ENCODE peak calls at places on chromosomes 3 and 15, in four cellular contexts. One of them, this sample, is unnamed.

GRCh38 chr15:46961795-46962194 is 755.5 kb upstream of the SEMA6D start:
- DNase-seq in K562: no peak
- DNase-seq in HepG2: no peak
- DNase-seq in SK-N-SH: peak
- DNase-seq in this sample: no peak

GRCh38 chr15:66946578-66947164 is 118.7 kb upstream of the SMAD3 start:
- DNase-seq in HepG2: peak
- DNase-seq in SK-N-SH: peak
- DNase-seq in K562: peak
- DNase-seq in this sample: peak

GRCh38 chr3:70980646-70981031 is 602.9 kb downstream of the FOXP1 start:
- DNase-seq in HepG2: no peak
- DNase-seq in K562: no peak
- DNase-seq in SK-N-SH: no peak
- DNase-seq in this sample: no peak

GRCh38 chr3:130759692-130760338 is 13.2 kb upstream of the PIK3R4 start:
- DNase-seq in K562: peak
- DNase-seq in HepG2: peak
- DNase-seq in SK-N-SH: peak
- DNase-seq in this sample: peak

GRCh38 chr15:38945551-38946298 is 381.1 kb upstream of the RASGRP1 start:
- DNase-seq in HepG2: no peak
- DNase-seq in SK-N-SH: no peak
- DNase-seq in K562: no peak
- DNase-seq in this sample: no peak

GRCh38 chr3:156513619-156514018 is 41.3 kb downstream of the SSR3 start:
- DNase-seq in HepG2: peak
- DNase-seq in SK-N-SH: no peak
- DNase-seq in K562: no peak
- DNase-seq in this sample: no peak

GRCh38 chr15:79122943-79123342 is 32.4 kb upstream of the RASGRF1 start:
- DNase-seq in K562: no peak
- DNase-seq in HepG2: no peak
- DNase-seq in SK-N-SH: no peak
- DNase-seq in this sample: no peak

GRCh38 chr3:52554026-52554755 is 17.8 kb downstream of the UQCC5 start:
- DNase-seq in K562: no peak
- DNase-seq in SK-N-SH: no peak
- DNase-seq in HepG2: no peak
- DNase-seq in this sample: no peak

GRCh38 chr15:89023311-89023961 is 64.8 kb upstream of the ABHD2 start:
- DNase-seq in SK-N-SH: no peak
- DNase-seq in HepG2: no peak
- DNase-seq in K562: no peak
- DNase-seq in this sample: no peak

GRCh38 chr3:107956991-107957467 is 133.8 kb downstream of the CD47 start:
- DNase-seq in HepG2: no peak
- DNase-seq in K562: no peak
- DNase-seq in SK-N-SH: peak
- DNase-seq in this sample: no peak

GRCh38 chr3:128623762-128624176 is 26.8 kb downstream of the RPN1 start:
- DNase-seq in HepG2: no peak
- DNase-seq in K562: no peak
- DNase-seq in SK-N-SH: no peak
- DNase-seq in this sample: no peak

GRCh38 chr15:63052961-63053698 is 10.6 kb downstream of the TPM1 start:
- DNase-seq in SK-N-SH: peak
- DNase-seq in HepG2: peak
- DNase-seq in K562: no peak
- DNase-seq in this sample: no peak

GRCh38 chr3:71723452-71724170 is 1.6 kb downstream of the EIF4E3 start:
- DNase-seq in SK-N-SH: no peak
- DNase-seq in HepG2: no peak
- DNase-seq in K562: no peak
- DNase-seq in this sample: no peak

GRCh38 chr15:64274541-64274940 is 81.4 kb downstream of the CSNK1G1 start:
- DNase-seq in SK-N-SH: no peak
- DNase-seq in HepG2: no peak
- DNase-seq in K562: no peak
- DNase-seq in this sample: no peak

GRCh38 chr3:49461443-49462171 is 8.5 kb upstream of the DAG1 start:
- DNase-seq in HepG2: no peak
- DNase-seq in SK-N-SH: no peak
- DNase-seq in K562: peak
- DNase-seq in this sample: peak

GRCh38 chr3:117399311-117400068 is 689.9 kb downstream of the TUSC7 start:
- DNase-seq in HepG2: no peak
- DNase-seq in SK-N-SH: no peak
- DNase-seq in K562: no peak
- DNase-seq in this sample: no peak

GRCh38 chr15:90414408-90415028 is 26.5 kb downstream of the IQGAP1 start:
- DNase-seq in HepG2: no peak
- DNase-seq in K562: no peak
- DNase-seq in SK-N-SH: no peak
- DNase-seq in this sample: no peak

GRCh38 chr3:102537122-102537521 is 102.3 kb downstream of the ZPLD1 start:
- DNase-seq in SK-N-SH: no peak
- DNase-seq in HepG2: no peak
- DNase-seq in K562: no peak
- DNase-seq in this sample: no peak

GRCh38 chr3:46921871-46922271 is 44.4 kb downstream of the PTH1R start:
- DNase-seq in K562: no peak
- DNase-seq in SK-N-SH: no peak
- DNase-seq in HepG2: no peak
- DNase-seq in this sample: no peak

GRCh38 chr15:33068531-33068990 is 126.0 kb downstream of the FMN1 start:
- DNase-seq in HepG2: peak
- DNase-seq in K562: no peak
- DNase-seq in SK-N-SH: peak
- DNase-seq in this sample: no peak

GRCh38 chr3:50890688-50891344 is 216.1 kb downstream of the DOCK3 start:
- DNase-seq in K562: no peak
- DNase-seq in SK-N-SH: no peak
- DNase-seq in HepG2: no peak
- DNase-seq in this sample: no peak

GRCh38 chr3:11140054-11140712 is 14.1 kb upstream of the HRH1 start:
- DNase-seq in SK-N-SH: no peak
- DNase-seq in K562: no peak
- DNase-seq in HepG2: no peak
- DNase-seq in this sample: no peak

GRCh38 chr3:66423791-66424190 is 77.0 kb downstream of the LRIG1 start:
- DNase-seq in K562: no peak
- DNase-seq in HepG2: no peak
- DNase-seq in SK-N-SH: no peak
- DNase-seq in this sample: no peak

GRCh38 chr15:73951044-73951561 is 24.8 kb downstream of the LOXL1 start:
- DNase-seq in K562: peak
- DNase-seq in HepG2: peak
- DNase-seq in SK-N-SH: peak
- DNase-seq in this sample: peak

GRCh38 chr15:52050416-52050815 is 31.4 kb downstream of the MAPK6 start:
- DNase-seq in K562: no peak
- DNase-seq in SK-N-SH: no peak
- DNase-seq in HepG2: no peak
- DNase-seq in this sample: no peak

GRCh38 chr3:56878046-56878445 is 76.3 kb upstream of the ARHGEF3 start:
- DNase-seq in K562: no peak
- DNase-seq in HepG2: no peak
- DNase-seq in SK-N-SH: no peak
- DNase-seq in this sample: no peak

GRCh38 chr3:135970500-135971116 is 5.1 kb downstream of the PPP2R3A start:
- DNase-seq in HepG2: no peak
- DNase-seq in SK-N-SH: no peak
- DNase-seq in K562: no peak
- DNase-seq in this sample: no peak

GRCh38 chr3:159418571-159419526 is 569.8 kb upstream of the IL12A start:
- DNase-seq in SK-N-SH: no peak
- DNase-seq in K562: no peak
- DNase-seq in HepG2: no peak
- DNase-seq in this sample: no peak

GRCh38 chr15:87743557-87743956 is 513.0 kb downstream of the NTRK3 start:
- DNase-seq in SK-N-SH: no peak
- DNase-seq in HepG2: no peak
- DNase-seq in K562: no peak
- DNase-seq in this sample: no peak

GRCh38 chr3:113002033-113002432 is 11.2 kb downstream of the GTPBP8 start:
- DNase-seq in SK-N-SH: no peak
- DNase-seq in HepG2: no peak
- DNase-seq in K562: no peak
- DNase-seq in this sample: no peak

GRCh38 chr3:157913751-157914150 is 192.5 kb downstream of the SHOX2 start:
- DNase-seq in HepG2: no peak
- DNase-seq in SK-N-SH: no peak
- DNase-seq in K562: no peak
- DNase-seq in this sample: no peak

GRCh38 chr15:58611731-58612676 is 137.5 kb downstream of the ADAM10 start:
- DNase-seq in K562: no peak
- DNase-seq in SK-N-SH: no peak
- DNase-seq in HepG2: no peak
- DNase-seq in this sample: no peak

GRCh38 chr3:70097084-70097483 is 97.6 kb downstream of the SAMMSON start:
- DNase-seq in HepG2: no peak
- DNase-seq in SK-N-SH: no peak
- DNase-seq in K562: no peak
- DNase-seq in this sample: no peak

GRCh38 chr3:16741103-16741758 is 136.0 kb upstream of the DAZL start:
- DNase-seq in SK-N-SH: no peak
- DNase-seq in K562: no peak
- DNase-seq in HepG2: no peak
- DNase-seq in this sample: no peak

GRCh38 chr15:62564889-62565288 is 399.8 kb upstream of the C2CD4B start:
- DNase-seq in SK-N-SH: peak
- DNase-seq in HepG2: no peak
- DNase-seq in K562: no peak
- DNase-seq in this sample: no peak

DNA sequence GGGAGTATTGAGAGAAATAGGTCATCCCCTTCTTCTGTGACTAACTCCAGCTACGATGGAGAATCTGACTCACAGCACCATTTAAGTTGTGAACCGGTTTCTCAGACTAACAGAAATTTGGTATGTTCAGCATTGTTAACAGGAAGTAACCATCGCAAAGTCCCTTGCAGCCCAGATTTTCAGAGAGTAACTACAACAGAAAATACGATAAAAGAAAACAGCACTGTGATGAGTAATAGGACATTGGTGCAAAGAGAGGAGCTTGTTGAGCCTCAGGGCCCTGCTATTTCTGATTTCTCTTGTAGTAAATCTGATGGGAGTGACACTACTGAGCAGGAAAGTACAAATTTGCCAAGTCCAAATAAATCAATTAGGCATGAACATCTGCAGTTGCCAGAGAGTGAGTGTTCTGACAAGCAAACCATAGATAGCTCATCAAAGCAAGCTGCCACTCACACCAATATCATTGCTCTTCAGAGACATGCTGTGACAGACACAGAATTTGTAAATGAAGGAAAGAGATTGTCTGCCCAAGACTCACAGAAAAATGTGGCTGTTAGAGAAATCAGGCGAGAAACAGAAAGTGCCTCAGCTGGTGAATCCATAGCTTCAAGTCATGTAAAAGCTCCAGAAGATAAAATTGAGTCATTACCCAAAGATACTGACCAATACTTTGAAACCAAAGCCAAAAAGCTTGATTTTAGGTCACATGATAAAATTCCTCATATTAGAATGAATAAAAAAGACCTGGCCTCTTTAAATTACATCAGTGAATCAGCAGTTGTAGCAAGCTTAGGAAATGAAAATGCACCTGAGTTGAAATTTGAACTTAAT is 50.6 kb downstream of the CRYBG3 start:
- DNase-seq in SK-N-SH: peak
- DNase-seq in K562: no peak
- DNase-seq in HepG2: no peak
- DNase-seq in this sample: no peak
- TF ChIP-seq USF2 in SK-N-SH: no peak
- TF ChIP-seq USF2 in K562: no peak
- TF ChIP-seq USF2 in HepG2: no peak
- TF ChIP-seq USF2 in this sample: no peak

DNA sequence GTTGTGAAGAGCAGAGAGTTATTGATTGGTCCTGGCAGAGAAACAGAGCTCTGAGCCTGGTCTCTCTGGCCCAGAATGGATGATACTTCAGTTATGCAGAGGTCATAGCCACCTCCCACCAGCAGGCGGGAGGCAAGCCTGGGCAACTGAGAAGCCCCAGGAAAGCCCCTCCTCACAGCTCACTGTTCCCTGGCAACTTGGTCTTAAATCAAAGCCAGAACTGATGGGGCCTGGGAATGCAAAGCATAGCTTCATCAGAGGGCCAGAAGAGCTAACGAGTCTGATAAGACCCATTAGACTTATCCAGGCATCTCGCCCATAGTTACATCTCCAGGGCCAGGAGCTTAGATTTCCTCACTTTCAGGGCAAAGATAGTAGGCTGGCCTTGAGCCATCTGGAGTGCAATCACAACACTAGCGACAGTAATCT is 5.5 kb upstream of the COLQ start:
- DNase-seq in K562: peak
- DNase-seq in HepG2: peak
- DNase-seq in SK-N-SH: peak
- DNase-seq in this sample: peak
- TF ChIP-seq FOXJ3 in K562: no peak
- TF ChIP-seq FOXJ3 in HepG2: no peak
- TF ChIP-seq FOXJ3 in SK-N-SH: peak
- TF ChIP-seq FOXJ3 in this sample: no peak

DNA sequence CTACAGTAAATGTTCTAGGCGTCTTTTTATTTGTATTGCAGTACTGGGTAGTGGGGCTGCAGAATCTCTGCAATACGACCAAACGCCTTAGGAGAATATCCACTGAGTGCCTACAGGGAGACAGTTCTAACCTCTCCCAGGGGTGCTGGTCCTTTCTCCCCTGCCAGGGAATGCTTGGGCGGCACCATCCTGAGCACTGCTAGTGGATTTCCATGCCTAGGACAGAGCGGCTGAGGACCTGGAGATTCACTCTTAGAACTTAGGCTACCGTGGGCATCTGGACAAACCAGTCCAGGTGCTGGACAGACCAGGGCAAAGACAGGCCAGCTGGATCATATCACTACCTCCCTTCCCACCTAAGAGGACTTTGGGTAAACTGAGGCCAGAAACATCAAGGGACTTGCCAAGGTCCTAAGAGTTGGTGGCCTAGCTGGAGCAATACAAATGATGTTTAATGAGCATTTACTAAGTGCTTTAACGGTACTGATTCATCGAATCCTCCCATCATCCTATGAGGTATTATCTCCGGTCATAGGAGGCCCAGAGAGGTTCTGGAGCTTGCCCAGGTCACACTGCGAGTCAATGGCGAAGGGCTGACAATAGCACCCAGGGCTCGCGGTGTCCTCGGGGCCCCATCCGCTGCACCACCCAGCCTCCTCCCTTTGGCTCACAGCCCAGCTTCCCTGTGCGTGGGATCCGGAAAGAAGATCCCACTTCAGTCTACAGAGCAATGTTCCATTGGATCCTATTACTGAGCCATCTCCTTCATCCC is 822 bp downstream of the TMEM44 start:
- DNase-seq in SK-N-SH: no peak
- DNase-seq in HepG2: no peak
- DNase-seq in K562: no peak
- DNase-seq in this sample: no peak
- TF ChIP-seq USF2 in SK-N-SH: no peak
- TF ChIP-seq USF2 in HepG2: no peak
- TF ChIP-seq USF2 in K562: no peak
- TF ChIP-seq USF2 in this sample: no peak

GRCh38 chr3:123344941-123345594 is 103.8 kb downstream of the ADCY5 start:
- DNase-seq in K562: no peak
- DNase-seq in SK-N-SH: no peak
- DNase-seq in HepG2: no peak
- DNase-seq in this sample: no peak
- TF ChIP-seq FOXJ3 in K562: no peak
- TF ChIP-seq FOXJ3 in SK-N-SH: no peak
- TF ChIP-seq FOXJ3 in HepG2: no peak
- TF ChIP-seq FOXJ3 in this sample: no peak